ENCODE peak calls at places on chromosome 19, in nine cellular contexts. K, L, I, A, Y, X, Q, Z and F are unnamed samples.
A peak's percentile ranks its signal among the peaks of the same experiment; 100 is the strongest.

GRCh38 chr19:7293795-7294570 is at the start of gene INSR:
- DNase-seq in X (peak; percentile 21), I (peak; percentile 99), K (no peak), Y (peak; percentile 92), Z (peak; percentile 61), L (peak; percentile 99), A (peak; percentile 26), Q (peak; percentile 6), F (peak; percentile 59)

GRCh38 chr19:17076539-17076919 is 952 bp downstream of the MYO9B start:
- DNase-seq in Q (no peak), A (no peak), L (no peak), K (no peak), I (no peak), Z (no peak), Y (peak; percentile 25), X (no peak), F (no peak)

GRCh38 chr19:29002336-29002735 is 210.6 kb downstream of the UQCRFS1 start:
- DNase-seq in K (no peak), L (no peak), A (no peak), Q (no peak), X (no peak), I (no peak), Y (no peak), Z (no peak), F (no peak)

GRCh38 chr19:55386515-55386947 is 799 bp downstream of the RPL28 start:
- DNase-seq in Q (no peak), I (no peak), A (no peak), Y (peak; percentile 16), X (no peak), Z (no peak), K (no peak), L (no peak), F (no peak)

GRCh38 chr19:49070416-49070815 is 2.1 kb downstream of the KCNA7 start:
- DNase-seq in Q (no peak), Z (no peak), Y (no peak), K (no peak), L (no peak), A (no peak), I (no peak), X (no peak), F (no peak)

GRCh38 chr19:29560313-29561075 is 34.7 kb downstream of the VSTM2B start:
- DNase-seq in I (no peak), X (no peak), A (no peak), Z (no peak), K (no peak), Q (no peak), Y (no peak), L (no peak), F (no peak)

GRCh38 chr19:52648336-52648990 is 10.3 kb upstream of the ZNF83 start:
- DNase-seq in X (no peak), Y (no peak), L (peak; percentile 28), K (no peak), Z (no peak), A (peak; percentile 21), Q (no peak), I (no peak), F (no peak)

GRCh38 chr19:53884256-53884655 is 2.3 kb downstream of the PRKCG start:
- DNase-seq in I (no peak), L (no peak), K (no peak), A (no peak), Z (no peak), Q (no peak), Y (no peak), X (no peak), F (no peak)

GRCh38 chr19:10260141-10260584 is 8.1 kb downstream of the MRPL4 start:
- DNase-seq in L (no peak), A (no peak), Y (no peak), Z (peak; percentile 62), Q (no peak), K (no peak), I (no peak), X (no peak), F (no peak)

GRCh38 chr19:996051-996838 is 4.0 kb upstream of the GRIN3B start:
- DNase-seq in I (peak; percentile 76), Z (peak; percentile 46), L (peak; percentile 68), X (no peak), Y (peak; percentile 16), Q (peak; percentile 99), K (peak; percentile 49), A (no peak), F (no peak)